ENCODE peak calls at places on chromosomes 3 and 15, in eight cellular contexts. One of them, this sample, is unnamed.
A peak's percentile ranks its signal among the peaks of the same experiment; 100 is the strongest.

GRCh38 chr3:134685881-134686802 is 35.3 kb upstream of the KY start:
- DNase-seq in ovary: no peak
- DNase-seq in fibroblast of lung: peak; percentile 73
- DNase-seq in tibial nerve: no peak
- DNase-seq in right atrium auricular region: no peak
- DNase-seq in mesendoderm: no peak
- DNase-seq in heart left ventricle: no peak
- DNase-seq in small intestine: no peak
- DNase-seq in this sample: no peak

GRCh38 chr3:52299815-52300611 is 12.4 kb downstream of the GLYCTK start:
- DNase-seq in small intestine: peak; percentile 63
- DNase-seq in fibroblast of lung: no peak
- DNase-seq in tibial nerve: no peak
- DNase-seq in heart left ventricle: peak; percentile 56
- DNase-seq in right atrium auricular region: no peak
- DNase-seq in mesendoderm: peak; percentile 76
- DNase-seq in ovary: peak; percentile 80
- DNase-seq in this sample: no peak

GRCh38 chr3:122458992-122459391 is 43.1 kb upstream of the WDR5B start:
- DNase-seq in ovary: no peak
- DNase-seq in small intestine: peak; percentile 27
- DNase-seq in right atrium auricular region: no peak
- DNase-seq in mesendoderm: peak; percentile 44
- DNase-seq in fibroblast of lung: peak; percentile 76
- DNase-seq in tibial nerve: no peak
- DNase-seq in heart left ventricle: no peak
- DNase-seq in this sample: no peak

GRCh38 chr3:111032677-111033076 is 38.9 kb upstream of the NECTIN3 start:
- DNase-seq in mesendoderm: no peak
- DNase-seq in heart left ventricle: no peak
- DNase-seq in tibial nerve: no peak
- DNase-seq in ovary: no peak
- DNase-seq in small intestine: no peak
- DNase-seq in right atrium auricular region: no peak
- DNase-seq in fibroblast of lung: no peak
- DNase-seq in this sample: no peak

GRCh38 chr3:138513073-138513843 is 78.8 kb downstream of the ESYT3 start:
- DNase-seq in tibial nerve: no peak
- DNase-seq in small intestine: no peak
- DNase-seq in right atrium auricular region: no peak
- DNase-seq in mesendoderm: no peak
- DNase-seq in ovary: no peak
- DNase-seq in fibroblast of lung: no peak
- DNase-seq in heart left ventricle: no peak
- DNase-seq in this sample: no peak

GRCh38 chr3:139529624-139530023 is 9.9 kb downstream of the RBP1 start:
- DNase-seq in fibroblast of lung: no peak
- DNase-seq in mesendoderm: peak; percentile 18
- DNase-seq in small intestine: no peak
- DNase-seq in ovary: no peak
- DNase-seq in right atrium auricular region: no peak
- DNase-seq in tibial nerve: no peak
- DNase-seq in heart left ventricle: no peak
- DNase-seq in this sample: no peak

GRCh38 chr3:185796431-185797107 is 28.3 kb downstream of the IGF2BP2 start:
- DNase-seq in heart left ventricle: no peak
- DNase-seq in right atrium auricular region: no peak
- DNase-seq in fibroblast of lung: no peak
- DNase-seq in mesendoderm: no peak
- DNase-seq in tibial nerve: no peak
- DNase-seq in ovary: no peak
- DNase-seq in small intestine: peak; percentile 92
- DNase-seq in this sample: no peak

GRCh38 chr3:99683465-99683864 is 45.1 kb downstream of the COL8A1 start:
- DNase-seq in fibroblast of lung: no peak
- DNase-seq in small intestine: no peak
- DNase-seq in mesendoderm: no peak
- DNase-seq in ovary: no peak
- DNase-seq in tibial nerve: no peak
- DNase-seq in right atrium auricular region: no peak
- DNase-seq in heart left ventricle: no peak
- DNase-seq in this sample: no peak

GRCh38 chr3:160921020-160921635 is 165.1 kb downstream of the PPM1L start:
- DNase-seq in ovary: no peak
- DNase-seq in small intestine: peak; percentile 31
- DNase-seq in mesendoderm: peak; percentile 48
- DNase-seq in fibroblast of lung: peak; percentile 57
- DNase-seq in heart left ventricle: peak; percentile 26
- DNase-seq in right atrium auricular region: no peak
- DNase-seq in tibial nerve: peak; percentile 22
- DNase-seq in this sample: peak; percentile 4

GRCh38 chr3:185341616-185342457 is 21.1 kb upstream of the MAP3K13 start:
- DNase-seq in small intestine: no peak
- DNase-seq in mesendoderm: no peak
- DNase-seq in heart left ventricle: no peak
- DNase-seq in right atrium auricular region: no peak
- DNase-seq in tibial nerve: no peak
- DNase-seq in ovary: no peak
- DNase-seq in fibroblast of lung: no peak
- DNase-seq in this sample: no peak

GRCh38 chr3:53160660-53161344 is at the start of gene PRKCD:
- DNase-seq in tibial nerve: peak; percentile 51
- DNase-seq in ovary: peak; percentile 81
- DNase-seq in right atrium auricular region: peak; percentile 92
- DNase-seq in mesendoderm: peak; percentile 86
- DNase-seq in heart left ventricle: peak; percentile 86
- DNase-seq in small intestine: peak; percentile 90
- DNase-seq in fibroblast of lung: peak; percentile 86
- DNase-seq in this sample: peak; percentile 57

GRCh38 chr3:4938583-4938982 is 40.7 kb upstream of the BHLHE40 start:
- DNase-seq in ovary: no peak
- DNase-seq in mesendoderm: no peak
- DNase-seq in right atrium auricular region: no peak
- DNase-seq in heart left ventricle: no peak
- DNase-seq in tibial nerve: no peak
- DNase-seq in fibroblast of lung: no peak
- DNase-seq in small intestine: no peak
- DNase-seq in this sample: no peak

GRCh38 chr3:184381261-184382224 is 1.7 kb downstream of the CHRD start:
- DNase-seq in right atrium auricular region: peak; percentile 67
- DNase-seq in fibroblast of lung: no peak
- DNase-seq in small intestine: no peak
- DNase-seq in mesendoderm: peak; percentile 80
- DNase-seq in heart left ventricle: no peak
- DNase-seq in tibial nerve: no peak
- DNase-seq in ovary: no peak
- DNase-seq in this sample: no peak

GRCh38 chr3:42710323-42711021 is 7.9 kb upstream of the HHATL start:
- DNase-seq in right atrium auricular region: no peak
- DNase-seq in mesendoderm: no peak
- DNase-seq in fibroblast of lung: no peak
- DNase-seq in small intestine: no peak
- DNase-seq in tibial nerve: no peak
- DNase-seq in ovary: peak; percentile 4
- DNase-seq in heart left ventricle: peak; percentile 8
- DNase-seq in this sample: no peak

GRCh38 chr3:47096955-47097354 is 67.0 kb downstream of the SETD2 start:
- DNase-seq in mesendoderm: peak; percentile 57
- DNase-seq in fibroblast of lung: peak; percentile 37
- DNase-seq in ovary: no peak
- DNase-seq in tibial nerve: no peak
- DNase-seq in right atrium auricular region: no peak
- DNase-seq in small intestine: no peak
- DNase-seq in heart left ventricle: no peak
- DNase-seq in this sample: no peak

GRCh38 chr15:41230345-41230649 is 260 bp downstream of the EXD1 start:
- DNase-seq in heart left ventricle: no peak
- DNase-seq in small intestine: no peak
- DNase-seq in fibroblast of lung: no peak
- DNase-seq in mesendoderm: no peak
- DNase-seq in ovary: no peak
- DNase-seq in tibial nerve: no peak
- DNase-seq in right atrium auricular region: no peak
- DNase-seq in this sample: no peak

GRCh38 chr15:86089422-86089821 is 9.8 kb downstream of the AGBL1 start:
- DNase-seq in right atrium auricular region: no peak
- DNase-seq in tibial nerve: no peak
- DNase-seq in ovary: no peak
- DNase-seq in mesendoderm: peak; percentile 45
- DNase-seq in heart left ventricle: no peak
- DNase-seq in fibroblast of lung: no peak
- DNase-seq in small intestine: no peak
- DNase-seq in this sample: no peak
- H3K27ac ChIP-seq in right atrium auricular region: no peak overlapping the region
- H3K27ac ChIP-seq in tibial nerve: no peak overlapping the region
- H3K27ac ChIP-seq in ovary: no peak overlapping the region
- H3K27ac ChIP-seq in mesendoderm: no peak overlapping the region
- H3K27ac ChIP-seq in heart left ventricle: no peak overlapping the region
- H3K27ac ChIP-seq in fibroblast of lung: no peak overlapping the region
- H3K27ac ChIP-seq in small intestine: no peak overlapping the region
- H3K27ac ChIP-seq in this sample: no peak overlapping the region

DNA sequence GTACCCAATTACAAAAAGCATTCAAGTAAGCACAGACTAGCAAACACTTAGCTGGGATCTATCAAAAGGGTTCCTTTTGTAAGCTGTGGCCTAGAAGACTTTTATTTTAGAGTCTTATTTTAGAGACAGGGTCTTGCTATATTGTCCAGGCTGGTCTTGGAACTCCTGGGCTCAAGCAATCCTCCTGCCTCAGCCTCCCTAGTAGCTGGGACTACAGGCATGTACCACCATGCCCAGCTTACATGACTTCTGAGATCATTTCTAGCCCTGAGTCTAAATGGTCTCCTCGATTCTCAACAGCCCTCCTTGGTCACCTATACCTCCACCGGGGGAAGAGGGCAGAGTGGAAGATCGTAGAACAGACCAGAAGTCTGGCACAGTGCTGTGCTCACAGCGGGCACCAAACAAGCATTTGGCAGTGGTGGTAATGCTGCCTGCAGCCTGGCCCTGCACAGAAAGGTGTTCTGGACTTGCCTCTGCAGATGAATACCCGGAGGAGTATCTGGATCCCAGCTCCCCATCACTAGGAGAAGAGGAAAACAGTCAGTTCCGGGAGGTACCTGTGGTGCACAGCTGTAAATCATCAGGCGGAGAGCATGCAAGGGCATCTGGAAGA is 2.4 kb downstream of the FAM219B start:
- DNase-seq in tibial nerve: no peak
- DNase-seq in heart left ventricle: no peak
- DNase-seq in ovary: no peak
- DNase-seq in mesendoderm: no peak
- DNase-seq in fibroblast of lung: no peak
- DNase-seq in right atrium auricular region: no peak
- DNase-seq in small intestine: no peak
- DNase-seq in this sample: no peak
- H3K27ac ChIP-seq in tibial nerve: no peak overlapping the region
- H3K27ac ChIP-seq in heart left ventricle: no peak overlapping the region
- H3K27ac ChIP-seq in ovary: no peak overlapping the region
- H3K27ac ChIP-seq in mesendoderm: no peak overlapping the region
- H3K27ac ChIP-seq in fibroblast of lung: no peak overlapping the region
- H3K27ac ChIP-seq in right atrium auricular region: no peak overlapping the region
- H3K27ac ChIP-seq in small intestine: no peak overlapping the region
- H3K27ac ChIP-seq in this sample: no peak overlapping the region

DNA sequence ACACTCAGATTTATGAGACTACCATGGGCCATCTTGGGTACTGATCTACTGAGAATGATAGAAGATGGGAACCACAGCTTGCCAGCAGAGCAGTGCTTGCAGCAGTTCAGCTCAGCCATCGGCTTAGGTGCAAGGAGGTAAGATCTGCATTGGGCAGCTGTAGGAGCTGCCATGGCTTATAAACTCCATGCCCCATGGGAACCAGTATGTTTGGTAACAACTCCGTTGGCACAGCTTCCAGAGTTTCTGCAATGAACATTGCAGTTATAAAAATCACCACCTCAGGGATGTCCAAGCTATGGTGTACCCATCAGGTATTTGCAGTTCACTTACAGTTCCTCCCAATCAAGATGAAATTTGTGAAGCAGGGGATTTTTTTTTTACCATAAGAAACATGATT is 299.1 kb upstream of the ROPN1 start:
- DNase-seq in ovary: no peak
- DNase-seq in right atrium auricular region: no peak
- DNase-seq in heart left ventricle: no peak
- DNase-seq in mesendoderm: no peak
- DNase-seq in small intestine: no peak
- DNase-seq in fibroblast of lung: no peak
- DNase-seq in tibial nerve: no peak
- DNase-seq in this sample: no peak
- H3K27ac ChIP-seq in ovary: no peak overlapping the region
- H3K27ac ChIP-seq in right atrium auricular region: no peak overlapping the region
- H3K27ac ChIP-seq in heart left ventricle: no peak overlapping the region
- H3K27ac ChIP-seq in mesendoderm: no peak overlapping the region
- H3K27ac ChIP-seq in small intestine: no peak overlapping the region
- H3K27ac ChIP-seq in fibroblast of lung: no peak overlapping the region
- H3K27ac ChIP-seq in tibial nerve: no peak overlapping the region
- H3K27ac ChIP-seq in this sample: no peak overlapping the region

GRCh38 chr3:48960841-48961413 is 29.1 kb upstream of the P4HTM start:
- DNase-seq in ovary: no peak
- DNase-seq in heart left ventricle: no peak
- DNase-seq in fibroblast of lung: peak; percentile 12
- DNase-seq in right atrium auricular region: no peak
- DNase-seq in mesendoderm: no peak
- DNase-seq in tibial nerve: no peak
- DNase-seq in small intestine: no peak
- DNase-seq in this sample: no peak
- H3K27ac ChIP-seq in ovary: no peak overlapping the region
- H3K27ac ChIP-seq in heart left ventricle: no peak overlapping the region
- H3K27ac ChIP-seq in fibroblast of lung: no peak overlapping the region
- H3K27ac ChIP-seq in right atrium auricular region: no peak overlapping the region
- H3K27ac ChIP-seq in mesendoderm: no peak overlapping the region
- H3K27ac ChIP-seq in tibial nerve: no peak overlapping the region
- H3K27ac ChIP-seq in small intestine: no peak overlapping the region
- H3K27ac ChIP-seq in this sample: no peak overlapping the region

DNA sequence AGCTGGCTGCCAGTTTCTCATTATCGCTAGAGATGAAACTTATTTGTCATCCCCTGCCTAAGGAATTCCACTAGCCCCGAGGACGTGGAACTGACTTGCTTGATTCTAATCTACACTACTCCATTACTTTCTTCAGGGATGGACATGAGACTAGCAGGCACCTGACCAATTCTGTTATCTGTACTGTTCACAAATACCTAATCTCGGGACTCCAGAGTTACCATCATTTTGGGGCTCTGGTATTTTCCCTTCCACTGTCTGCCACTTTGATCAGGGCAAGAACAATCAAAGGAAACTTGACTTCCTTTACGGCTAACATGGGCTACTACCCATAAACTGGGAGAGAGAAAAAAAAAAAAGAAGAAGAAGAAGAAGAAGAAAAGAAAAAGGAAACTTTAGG is 27.8 kb downstream of the BMF start:
- DNase-seq in small intestine: no peak
- DNase-seq in fibroblast of lung: no peak
- DNase-seq in tibial nerve: no peak
- DNase-seq in ovary: no peak
- DNase-seq in right atrium auricular region: no peak
- DNase-seq in mesendoderm: no peak
- DNase-seq in heart left ventricle: no peak
- DNase-seq in this sample: no peak
- H3K27ac ChIP-seq in small intestine: peak overlapping the region; percentile 15
- H3K27ac ChIP-seq in fibroblast of lung: no peak overlapping the region
- H3K27ac ChIP-seq in tibial nerve: peak overlapping the region; percentile 50
- H3K27ac ChIP-seq in ovary: peak overlapping the region; percentile 84
- H3K27ac ChIP-seq in right atrium auricular region: peak overlapping the region; percentile 79
- H3K27ac ChIP-seq in mesendoderm: no peak overlapping the region
- H3K27ac ChIP-seq in heart left ventricle: peak overlapping the region; percentile 77
- H3K27ac ChIP-seq in this sample: peak overlapping the region; percentile 45